ENCODE peak calls at places on chromosomes 2 and 18, in five cellular contexts. S is nucleus accumbens, W is HFFc6, I is DMS79 treated with DMSO at 0.1 percent for 48 hours, G is ACHN. L is an unnamed sample.

GRCh38 chr2:159188449-159188848 is 98.1 kb downstream of the WDSUB1 start:
- DNase-seq in G (no peak), W (no peak), S (no peak), I (no peak), L (no peak)

GRCh38 chr2:40062381-40062780 is 283.3 kb upstream of the THUMPD2 start:
- DNase-seq in I (no peak), G (no peak), W (no peak), S (no peak), L (no peak)

GRCh38 chr2:127651987-127652550 is 6.1 kb downstream of the GPR17 start:
- DNase-seq in G (no peak), S (peak; percentile 57), I (no peak), W (peak; percentile 15), L (no peak)

GRCh38 chr2:102064679-102065674 is 73.2 kb downstream of the IL1R2 start:
- DNase-seq in S (no peak), W (peak; percentile 39), G (peak; percentile 64), I (no peak), L (no peak)

GRCh38 chr18:5770176-5770575 is 125.1 kb downstream of the TMEM200C start:
- DNase-seq in I (no peak), G (no peak), S (no peak), W (no peak), L (no peak)

GRCh38 chr2:102975996-102976636 is 214.3 kb downstream of the TMEM182 start:
- DNase-seq in G (peak; percentile 69), W (no peak), S (peak; percentile 28), I (no peak), L (peak; percentile 1)

GRCh38 chr2:29606105-29606871 is 315.1 kb downstream of the ALK start:
- DNase-seq in I (no peak), S (no peak), W (peak; percentile 92), G (peak; percentile 80), L (peak; percentile 32)

GRCh38 chr2:217555075-217555876 is 447.5 kb downstream of the TNS1 start:
- DNase-seq in G (no peak), W (peak; percentile 28), I (no peak), S (no peak), L (peak; percentile 24)